ENCODE peak calls at places on chromosomes 3 and 15, in four cellular contexts. F is midbrain, C is neural progenitor cell, A is NT2/D1. H is an unnamed sample.
A peak's percentile ranks its signal among the peaks of the same experiment; 100 is the strongest.

GRCh38 chr15:101490408-101490891 is 943 bp upstream of the PCSK6 start:
- DNase-seq in F (no peak), C (no peak), A (no peak), H (no peak)

GRCh38 chr3:43178891-43179366 is 73.0 kb upstream of the POMGNT2 start:
- DNase-seq in F (no peak), A (no peak), C (no peak), H (no peak)

GRCh38 chr3:172142074-172143059 is 103.0 kb downstream of the FNDC3B start:
- DNase-seq in A (no peak), F (no peak), C (peak; percentile 64), H (no peak)

GRCh38 chr3:135131290-135131689 is 336.2 kb downstream of the EPHB1 start:
- DNase-seq in F (no peak), A (no peak), C (no peak), H (no peak)

GRCh38 chr3:31165399-31165860 is 271.0 kb upstream of the GADL1 start:
- DNase-seq in C (peak; percentile 14), F (no peak), A (no peak), H (no peak)

GRCh38 chr3:182212479-182213076 is 500.9 kb downstream of the SOX2 start:
- DNase-seq in A (peak; percentile 61), C (no peak), F (no peak), H (no peak)

GRCh38 chr15:39629376-39629775 is 48.5 kb downstream of the THBS1 start:
- DNase-seq in C (no peak), F (no peak), A (no peak), H (no peak)

GRCh38 chr15:64521726-64522164 is 61.4 kb downstream of the ZNF609 start:
- DNase-seq in A (peak; percentile 44), F (peak; percentile 86), C (peak; percentile 62), H (no peak)

GRCh38 chr15:90161946-90162345 is 39.2 kb upstream of the SEMA4B start:
- DNase-seq in A (no peak), C (no peak), F (no peak), H (no peak)

GRCh38 chr3:2856793-2857135 is 253.4 kb downstream of the IL5RA start:
- DNase-seq in C (no peak), F (no peak), A (no peak), H (no peak)

GRCh38 chr15:85785887-85786777 is 8.6 kb downstream of the KLHL25 start:
- DNase-seq in F (peak; percentile 14), A (no peak), C (no peak), H (no peak)

GRCh38 chr15:57015897-57016296 is 97.5 kb downstream of the TCF12 start:
- DNase-seq in C (no peak), A (no peak), F (no peak), H (no peak)

GRCh38 chr15:51004103-51004536 is 90.6 kb downstream of the TNFAIP8L3 start:
- DNase-seq in F (no peak), C (no peak), A (peak; percentile 8), H (no peak)

GRCh38 chr15:61923173-61923572 is 137.1 kb downstream of the VPS13C start:
- DNase-seq in F (no peak), A (no peak), C (no peak), H (no peak)

GRCh38 chr3:13420817-13421755 is 964 bp upstream of the NUP210 start:
- DNase-seq in C (no peak), F (no peak), A (no peak), H (no peak)

GRCh38 chr3:140377644-140378043 is 300.2 kb upstream of the TRIM42 start:
- DNase-seq in C (no peak), F (no peak), A (no peak), H (no peak)

GRCh38 chr3:16801698-16802097 is 83.1 kb upstream of the PLCL2 start:
- DNase-seq in F (no peak), A (no peak), C (no peak), H (no peak)

GRCh38 chr3:158702815-158703481 is 29.3 kb downstream of the RARRES1 start:
- DNase-seq in A (no peak), C (no peak), F (no peak), H (no peak)

GRCh38 chr3:120153294-120153693 is 59.0 kb upstream of the GSK3B start:
- DNase-seq in A (no peak), C (no peak), F (no peak), H (no peak)

GRCh38 chr3:46449755-46450552 is 14.8 kb downstream of the LTF start:
- DNase-seq in A (peak; percentile 23), C (peak; percentile 25), F (no peak), H (no peak)

GRCh38 chr3:40505599-40506462 is at the start of gene ZNF620:
- DNase-seq in A (peak; percentile 68), F (peak; percentile 82), C (peak; percentile 90), H (peak; percentile 81)

GRCh38 chr3:195866686-195867511 is 41.5 kb downstream of the TNK2 start:
- DNase-seq in F (no peak), C (no peak), A (no peak), H (no peak)

H was measured in suprapubic skin.